ENCODE peak calls at places on chromosomes 3 and 15, in nine cellular contexts. U is immature natural killer cell; L is Calu3; W is NCI-H1092 treated with DMSO at 0.1 percent for 48 hours; F is HEK293T; X is mucosa of descending colon; D is coronary artery; I is activated T-cell treated with anti-CD3 and anti-CD28 coated beads, Interleukin-2, amount 50 U/mL, for 4 hours; M is cerebellar cortex. Q is an unnamed sample.

GRCh38 chr15:71588746-71589145 is 221.6 kb upstream of the NR2E3 start:
- DNase-seq in U (no peak), L (peak), W (no peak), F (no peak), X (no peak), D (no peak), I (no peak), M (no peak), Q (no peak)

GRCh38 chr3:105686324-105686897 is 182.4 kb downstream of the CBLB start:
- DNase-seq in U (peak), L (no peak), W (peak), F (peak), X (no peak), D (no peak), I (no peak), M (no peak), Q (no peak)

GRCh38 chr3:32220006-32220405 is 18.5 kb upstream of the CMTM8 start:
- DNase-seq in U (no peak), L (no peak), W (no peak), F (no peak), X (no peak), D (no peak), I (no peak), M (no peak), Q (no peak)

GRCh38 chr15:58734859-58735258 is 14.6 kb downstream of the ADAM10 start:
- DNase-seq in U (no peak), L (no peak), W (no peak), F (no peak), X (no peak), D (no peak), I (no peak), M (no peak), Q (no peak)

GRCh38 chr3:105394177-105394576 is 27.5 kb downstream of the ALCAM start:
- DNase-seq in U (no peak), L (no peak), W (no peak), F (no peak), X (no peak), D (no peak), I (no peak), M (no peak), Q (no peak)

GRCh38 chr15:83697716-83698115 is 43.8 kb downstream of the ADAMTSL3 start:
- DNase-seq in U (no peak), L (no peak), W (no peak), F (no peak), X (no peak), D (no peak), I (no peak), M (no peak), Q (no peak)

GRCh38 chr3:138400651-138401070 is 33.8 kb upstream of the ESYT3 start:
- DNase-seq in U (no peak), L (no peak), W (peak), F (no peak), X (no peak), D (no peak), I (no peak), M (no peak), Q (no peak)

GRCh38 chr3:30286007-30286669 is 320.3 kb upstream of the TGFBR2 start:
- DNase-seq in U (no peak), L (peak), W (peak), F (no peak), X (peak), D (peak), I (no peak), M (no peak), Q (peak)

GRCh38 chr15:38300395-38300794 is 47.8 kb downstream of the SPRED1 start:
- DNase-seq in U (no peak), L (no peak), W (no peak), F (no peak), X (no peak), D (no peak), I (no peak), M (no peak), Q (no peak)

GRCh38 chr15:73483053-73483452 is 40.1 kb downstream of the REC114 start:
- DNase-seq in U (no peak), L (no peak), W (no peak), F (no peak), X (peak), D (no peak), I (no peak), M (no peak), Q (no peak)

GRCh38 chr3:152445227-152445626 is 176.5 kb downstream of the MBNL1 start:
- DNase-seq in U (no peak), L (no peak), W (no peak), F (no peak), X (no peak), D (no peak), I (no peak), M (no peak), Q (no peak)

GRCh38 chr3:150547045-150547753 is 612 bp downstream of the EIF2A start:
- DNase-seq in U (no peak), L (no peak), W (peak), F (no peak), X (no peak), D (no peak), I (no peak), M (no peak), Q (no peak)

GRCh38 chr3:118636841-118637240 is 397.8 kb downstream of the IGSF11 start:
- DNase-seq in U (no peak), L (peak), W (peak), F (peak), X (no peak), D (no peak), I (no peak), M (no peak), Q (no peak)

GRCh38 chr15:87669846-87670245 is 586.7 kb downstream of the NTRK3 start:
- DNase-seq in U (no peak), L (no peak), W (no peak), F (no peak), X (no peak), D (no peak), I (no peak), M (peak), Q (no peak)

GRCh38 chr3:44106761-44107160 is 134.9 kb upstream of the TOPAZ1 start:
- DNase-seq in U (no peak), L (no peak), W (no peak), F (no peak), X (no peak), D (no peak), I (no peak), M (no peak), Q (no peak)

GRCh38 chr15:75130597-75131268 is 70.9 kb upstream of the C15orf39 start:
- DNase-seq in U (peak), L (no peak), W (no peak), F (no peak), X (no peak), D (no peak), I (no peak), M (no peak), Q (no peak)

GRCh38 chr3:79872483-79872882 is 104.7 kb upstream of the ROBO1 start:
- DNase-seq in U (no peak), L (peak), W (no peak), F (no peak), X (no peak), D (no peak), I (no peak), M (no peak), Q (no peak)

GRCh38 chr3:190265795-190266194 is 56.5 kb downstream of the CLDN1 start:
- DNase-seq in U (no peak), L (peak), W (no peak), F (no peak), X (peak), D (no peak), I (no peak), M (no peak), Q (no peak)

GRCh38 chr3:54856271-54856670 is 71.6 kb downstream of the LRTM1 start:
- DNase-seq in U (no peak), L (no peak), W (no peak), F (no peak), X (no peak), D (no peak), I (no peak), M (peak), Q (no peak)

GRCh38 chr3:175777495-175777894 is 918.4 kb downstream of the NAALADL2 start:
- DNase-seq in U (no peak), L (no peak), W (no peak), F (no peak), X (peak), D (no peak), I (no peak), M (no peak), Q (no peak)

GRCh38 chr3:185822221-185822956 is 2.5 kb downstream of the IGF2BP2 start:
- DNase-seq in U (no peak), L (no peak), W (no peak), F (no peak), X (no peak), D (no peak), I (no peak), M (peak), Q (no peak)

GRCh38 chr15:86555939-86556725 is 476.5 kb downstream of the AGBL1 start:
- DNase-seq in U (no peak), L (no peak), W (no peak), F (peak), X (no peak), D (no peak), I (no peak), M (no peak), Q (no peak)

GRCh38 chr15:59828871-59829270 is 139.8 kb upstream of the BNIP2 start:
- DNase-seq in U (no peak), L (no peak), W (no peak), F (no peak), X (no peak), D (no peak), I (no peak), M (no peak), Q (no peak)

GRCh38 chr3:126522363-126522788 is 1.6 kb upstream of the CHST13 start:
- DNase-seq in U (peak), L (peak), W (peak), F (peak), X (peak), D (no peak), I (peak), M (peak), Q (peak)

GRCh38 chr3:125440559-125440955 is 65.4 kb upstream of the ZNF148 start:
- DNase-seq in U (no peak), L (peak), W (no peak), F (no peak), X (peak), D (no peak), I (no peak), M (no peak), Q (no peak)

GRCh38 chr15:84099181-84099580 is 136.4 kb upstream of the GOLGA6L4 start:
- DNase-seq in U (no peak), L (peak), W (no peak), F (no peak), X (peak), D (no peak), I (no peak), M (no peak), Q (no peak)

GRCh38 chr3:141305436-141305835 is 62.9 kb upstream of the ZBTB38 start:
- DNase-seq in U (no peak), L (peak), W (no peak), F (no peak), X (no peak), D (no peak), I (no peak), M (no peak), Q (no peak)

GRCh38 chr15:58387130-58387529 is 44.7 kb upstream of the LIPC start:
- DNase-seq in U (no peak), L (no peak), W (no peak), F (no peak), X (no peak), D (no peak), I (no peak), M (no peak), Q (no peak)

GRCh38 chr15:51696566-51696965 is 15.3 kb downstream of the SCG3 start:
- DNase-seq in U (no peak), L (no peak), W (no peak), F (no peak), X (no peak), D (no peak), I (no peak), M (no peak), Q (no peak)

GRCh38 chr3:129326591-129326990 is 47.9 kb downstream of the HMCES start:
- DNase-seq in U (no peak), L (no peak), W (no peak), F (no peak), X (no peak), D (no peak), I (no peak), M (no peak), Q (no peak)

GRCh38 chr15:60972301-60972700 is 256.8 kb downstream of the RORA start:
- DNase-seq in U (no peak), L (no peak), W (no peak), F (no peak), X (no peak), D (no peak), I (no peak), M (no peak), Q (no peak)

GRCh38 chr15:39574416-39574815 is 6.5 kb upstream of the THBS1 start:
- DNase-seq in U (no peak), L (no peak), W (no peak), F (no peak), X (no peak), D (no peak), I (no peak), M (no peak), Q (no peak)

GRCh38 chr15:81265944-81266775 is 57.8 kb downstream of the STARD5 start:
- DNase-seq in U (peak), L (peak), W (peak), F (peak), X (peak), D (no peak), I (peak), M (peak), Q (peak)

GRCh38 chr3:178082508-178082907 is 453.7 kb upstream of the KCNMB2 start:
- DNase-seq in U (no peak), L (no peak), W (no peak), F (no peak), X (no peak), D (no peak), I (no peak), M (no peak), Q (no peak)

GRCh38 chr3:73868688-73869315 is 244.1 kb upstream of the PDZRN3 start:
- DNase-seq in U (no peak), L (peak), W (peak), F (peak), X (peak), D (no peak), I (no peak), M (peak), Q (no peak)